ENCODE peak calls at places on chromosome 19, in eight cellular contexts. One of them, this sample, is unnamed.

GRCh38 chr19:18470153-18470552 is 32.2 kb upstream of the ISYNA1 start:
- DNase-seq in stomach: no peak
- DNase-seq in neural progenitor cell: peak; percentile 86
- DNase-seq in NB4: peak; percentile 59
- DNase-seq in skeletal muscle cell: no peak
- DNase-seq in lower leg skin: no peak
- DNase-seq in transverse colon: no peak
- DNase-seq in tibial nerve: no peak
- DNase-seq in this sample: no peak

GRCh38 chr19:6773323-6773931 is 919 bp downstream of the VAV1 start:
- DNase-seq in skeletal muscle cell: no peak
- DNase-seq in neural progenitor cell: no peak
- DNase-seq in transverse colon: peak; percentile 61
- DNase-seq in NB4: peak; percentile 79
- DNase-seq in lower leg skin: no peak
- DNase-seq in tibial nerve: no peak
- DNase-seq in stomach: peak; percentile 40
- DNase-seq in this sample: no peak

GRCh38 chr19:6710273-6711077 is 10.0 kb downstream of the C3 start:
- DNase-seq in transverse colon: no peak
- DNase-seq in tibial nerve: no peak
- DNase-seq in NB4: no peak
- DNase-seq in neural progenitor cell: peak; percentile 60
- DNase-seq in lower leg skin: no peak
- DNase-seq in stomach: no peak
- DNase-seq in skeletal muscle cell: no peak
- DNase-seq in this sample: no peak

GRCh38 chr19:14954071-14954655 is 12.9 kb downstream of the OR7C2 start:
- DNase-seq in transverse colon: no peak
- DNase-seq in stomach: no peak
- DNase-seq in skeletal muscle cell: no peak
- DNase-seq in lower leg skin: no peak
- DNase-seq in tibial nerve: no peak
- DNase-seq in NB4: peak; percentile 40
- DNase-seq in neural progenitor cell: no peak
- DNase-seq in this sample: no peak

GRCh38 chr19:27889156-27889555 is 1323.8 kb downstream of the UQCRFS1 start:
- DNase-seq in tibial nerve: no peak
- DNase-seq in neural progenitor cell: no peak
- DNase-seq in transverse colon: no peak
- DNase-seq in NB4: no peak
- DNase-seq in lower leg skin: peak; percentile 80
- DNase-seq in stomach: no peak
- DNase-seq in skeletal muscle cell: no peak
- DNase-seq in this sample: no peak

GRCh38 chr19:13238891-13239534 is 88.8 kb downstream of the IER2 start:
- DNase-seq in skeletal muscle cell: no peak
- DNase-seq in transverse colon: no peak
- DNase-seq in tibial nerve: no peak
- DNase-seq in NB4: no peak
- DNase-seq in neural progenitor cell: no peak
- DNase-seq in stomach: no peak
- DNase-seq in lower leg skin: no peak
- DNase-seq in this sample: no peak

GRCh38 chr19:920051-920857 is 3.1 kb downstream of the KISS1R start:
- DNase-seq in tibial nerve: no peak
- DNase-seq in skeletal muscle cell: no peak
- DNase-seq in neural progenitor cell: peak; percentile 46
- DNase-seq in NB4: peak; percentile 68
- DNase-seq in lower leg skin: no peak
- DNase-seq in stomach: no peak
- DNase-seq in transverse colon: no peak
- DNase-seq in this sample: no peak

GRCh38 chr19:38665219-38665931 is 17.9 kb downstream of the ACTN4 start:
- DNase-seq in stomach: no peak
- DNase-seq in transverse colon: no peak
- DNase-seq in skeletal muscle cell: no peak
- DNase-seq in lower leg skin: no peak
- DNase-seq in neural progenitor cell: no peak
- DNase-seq in tibial nerve: no peak
- DNase-seq in NB4: no peak
- DNase-seq in this sample: no peak

GRCh38 chr19:48368942-48369341 is 4.8 kb downstream of the SYNGR4 start:
- DNase-seq in stomach: no peak
- DNase-seq in neural progenitor cell: no peak
- DNase-seq in tibial nerve: no peak
- DNase-seq in lower leg skin: no peak
- DNase-seq in skeletal muscle cell: no peak
- DNase-seq in transverse colon: peak; percentile 80
- DNase-seq in NB4: no peak
- DNase-seq in this sample: no peak

GRCh38 chr19:6034512-6034911 is 56.6 kb upstream of the RANBP3 start:
- DNase-seq in transverse colon: no peak
- DNase-seq in stomach: no peak
- DNase-seq in tibial nerve: no peak
- DNase-seq in neural progenitor cell: no peak
- DNase-seq in lower leg skin: peak; percentile 39
- DNase-seq in skeletal muscle cell: no peak
- DNase-seq in NB4: no peak
- DNase-seq in this sample: no peak

GRCh38 chr19:14091885-14092462 is 1.4 kb upstream of the SAMD1 start:
- DNase-seq in stomach: no peak
- DNase-seq in transverse colon: no peak
- DNase-seq in skeletal muscle cell: no peak
- DNase-seq in tibial nerve: no peak
- DNase-seq in NB4: peak; percentile 77
- DNase-seq in lower leg skin: no peak
- DNase-seq in neural progenitor cell: peak; percentile 47
- DNase-seq in this sample: no peak

GRCh38 chr19:10544242-10544752 is 593 bp downstream of the ATG4D start:
- DNase-seq in stomach: peak; percentile 66
- DNase-seq in tibial nerve: no peak
- DNase-seq in neural progenitor cell: peak; percentile 35
- DNase-seq in transverse colon: peak; percentile 81
- DNase-seq in NB4: peak; percentile 65
- DNase-seq in skeletal muscle cell: no peak
- DNase-seq in lower leg skin: no peak
- DNase-seq in this sample: peak; percentile 69

GRCh38 chr19:18281082-18282020 is at the start of gene JUND:
- DNase-seq in lower leg skin: peak; percentile 99
- DNase-seq in neural progenitor cell: peak; percentile 99
- DNase-seq in skeletal muscle cell: peak; percentile 95
- DNase-seq in NB4: peak; percentile 97
- DNase-seq in transverse colon: peak; percentile 98
- DNase-seq in tibial nerve: peak; percentile 98
- DNase-seq in stomach: peak; percentile 99
- DNase-seq in this sample: peak; percentile 95

GRCh38 chr19:1019980-1020867 is 699 bp downstream of the TMEM259 start:
- DNase-seq in neural progenitor cell: peak; percentile 43
- DNase-seq in transverse colon: no peak
- DNase-seq in tibial nerve: no peak
- DNase-seq in lower leg skin: no peak
- DNase-seq in stomach: no peak
- DNase-seq in NB4: peak; percentile 52
- DNase-seq in skeletal muscle cell: no peak
- DNase-seq in this sample: peak; percentile 48

GRCh38 chr19:979318-979741 is 4.8 kb upstream of the WDR18 start:
- DNase-seq in tibial nerve: no peak
- DNase-seq in neural progenitor cell: no peak
- DNase-seq in skeletal muscle cell: no peak
- DNase-seq in NB4: no peak
- DNase-seq in lower leg skin: no peak
- DNase-seq in transverse colon: no peak
- DNase-seq in stomach: no peak
- DNase-seq in this sample: no peak

GRCh38 chr19:28610731-28611130 is 602.2 kb downstream of the UQCRFS1 start:
- DNase-seq in lower leg skin: no peak
- DNase-seq in neural progenitor cell: no peak
- DNase-seq in skeletal muscle cell: no peak
- DNase-seq in transverse colon: no peak
- DNase-seq in NB4: no peak
- DNase-seq in tibial nerve: no peak
- DNase-seq in stomach: no peak
- DNase-seq in this sample: no peak

GRCh38 chr19:39078436-39079200 is 5.5 kb upstream of the ACP7 start:
- DNase-seq in transverse colon: no peak
- DNase-seq in neural progenitor cell: no peak
- DNase-seq in tibial nerve: no peak
- DNase-seq in stomach: no peak
- DNase-seq in lower leg skin: no peak
- DNase-seq in NB4: no peak
- DNase-seq in skeletal muscle cell: peak; percentile 82
- DNase-seq in this sample: no peak

GRCh38 chr19:12794936-12795335 is 3.6 kb downstream of the JUNB start:
- DNase-seq in skeletal muscle cell: no peak
- DNase-seq in transverse colon: no peak
- DNase-seq in tibial nerve: no peak
- DNase-seq in lower leg skin: no peak
- DNase-seq in stomach: no peak
- DNase-seq in neural progenitor cell: no peak
- DNase-seq in NB4: no peak
- DNase-seq in this sample: no peak

DNA sequence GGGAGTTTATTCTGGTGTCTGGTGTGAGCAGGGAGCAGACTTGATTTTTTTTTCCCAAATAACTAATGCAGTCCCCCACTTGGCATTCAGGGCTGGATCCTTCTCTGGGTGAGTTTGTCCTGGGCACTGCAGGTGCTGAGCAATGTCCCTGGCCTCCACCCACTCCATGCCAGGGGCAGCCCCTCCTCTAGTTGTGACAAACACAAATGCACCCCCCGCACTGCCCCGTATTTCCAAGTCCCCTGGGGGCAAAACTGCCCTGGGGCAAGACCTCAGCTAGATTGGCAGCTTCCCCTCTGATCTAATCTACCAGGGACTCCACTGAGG is 6.4 kb downstream of the MOB3A start:
- DNase-seq in NB4: no peak
- DNase-seq in skeletal muscle cell: no peak
- DNase-seq in tibial nerve: no peak
- DNase-seq in neural progenitor cell: no peak
- DNase-seq in transverse colon: no peak
- DNase-seq in lower leg skin: no peak
- DNase-seq in stomach: no peak
- DNase-seq in this sample: no peak
- H3K4me3 ChIP-seq in NB4: peak overlapping the region; percentile 32
- H3K4me3 ChIP-seq in skeletal muscle cell: no peak overlapping the region
- H3K4me3 ChIP-seq in tibial nerve: no peak overlapping the region
- H3K4me3 ChIP-seq in neural progenitor cell: no peak overlapping the region
- H3K4me3 ChIP-seq in transverse colon: no peak overlapping the region
- H3K4me3 ChIP-seq in lower leg skin: no peak overlapping the region
- H3K4me3 ChIP-seq in stomach: peak overlapping the region; percentile 4
- H3K4me3 ChIP-seq in this sample: no peak overlapping the region

GRCh38 chr19:58351558-58351878 is 1.8 kb downstream of the A1BG start:
- DNase-seq in lower leg skin: no peak
- DNase-seq in transverse colon: no peak
- DNase-seq in skeletal muscle cell: no peak
- DNase-seq in NB4: no peak
- DNase-seq in neural progenitor cell: no peak
- DNase-seq in tibial nerve: no peak
- DNase-seq in stomach: no peak
- DNase-seq in this sample: no peak

GRCh38 chr19:58351996-58352755 is 1.1 kb downstream of the A1BG start:
- DNase-seq in stomach: no peak
- DNase-seq in skeletal muscle cell: no peak
- DNase-seq in tibial nerve: no peak
- DNase-seq in transverse colon: no peak
- DNase-seq in lower leg skin: no peak
- DNase-seq in neural progenitor cell: no peak
- DNase-seq in NB4: no peak
- DNase-seq in this sample: no peak

GRCh38 chr19:58350871-58351557 is 2.3 kb downstream of the A1BG start:
- DNase-seq in transverse colon: no peak
- DNase-seq in stomach: no peak
- DNase-seq in NB4: no peak
- DNase-seq in lower leg skin: no peak
- DNase-seq in tibial nerve: no peak
- DNase-seq in skeletal muscle cell: no peak
- DNase-seq in neural progenitor cell: no peak
- DNase-seq in this sample: no peak

GRCh38 chr19:58349590-58349989 is 3.7 kb downstream of the A1BG start:
- DNase-seq in tibial nerve: no peak
- DNase-seq in skeletal muscle cell: no peak
- DNase-seq in neural progenitor cell: no peak
- DNase-seq in lower leg skin: no peak
- DNase-seq in NB4: no peak
- DNase-seq in transverse colon: no peak
- DNase-seq in stomach: no peak
- DNase-seq in this sample: no peak

DNA sequence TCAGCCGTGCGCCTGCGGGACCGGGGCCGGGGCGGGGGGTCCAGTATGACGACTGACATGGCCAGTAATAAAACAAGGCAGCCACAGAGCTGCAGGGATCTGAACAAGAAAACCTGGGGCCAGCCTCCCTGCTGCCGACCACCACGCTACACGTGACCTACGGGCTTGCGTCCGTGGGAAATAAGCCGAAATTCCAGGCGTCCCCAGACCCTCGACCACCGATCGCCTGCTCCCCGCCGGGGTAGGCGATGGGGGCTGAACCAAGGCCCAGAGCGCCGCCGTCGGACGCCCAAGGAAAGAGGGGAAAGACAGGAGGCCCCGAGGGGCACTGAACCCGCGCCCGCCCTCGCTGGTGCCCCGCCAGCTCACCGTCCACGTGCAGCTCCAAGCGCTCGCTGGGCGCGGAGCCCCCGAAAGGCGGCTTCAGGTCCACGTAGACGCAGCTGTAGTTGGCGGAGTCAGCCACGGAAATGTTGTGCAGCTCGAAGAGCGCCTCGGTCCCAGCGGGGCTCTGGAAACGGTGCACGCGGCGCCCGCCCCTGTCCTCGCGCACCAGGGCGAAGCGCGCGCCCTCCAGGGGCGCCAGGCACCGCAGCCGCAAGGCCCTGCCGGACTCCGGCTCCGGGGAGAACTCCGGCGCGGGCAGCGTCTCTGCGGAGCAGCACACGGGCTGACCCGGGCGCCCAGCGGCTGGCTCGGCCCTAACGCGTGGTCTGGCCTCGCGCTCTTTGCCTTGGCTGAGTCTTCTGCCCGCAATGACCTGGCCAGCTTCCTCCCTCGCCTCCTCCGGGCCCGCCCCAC is 3.1 kb downstream of the A1BG start:
- DNase-seq in lower leg skin: no peak
- DNase-seq in neural progenitor cell: no peak
- DNase-seq in tibial nerve: no peak
- DNase-seq in NB4: no peak
- DNase-seq in transverse colon: no peak
- DNase-seq in skeletal muscle cell: no peak
- DNase-seq in stomach: no peak
- DNase-seq in this sample: no peak
- H3K4me3 ChIP-seq in lower leg skin: no peak overlapping the region
- H3K4me3 ChIP-seq in neural progenitor cell: no peak overlapping the region
- H3K4me3 ChIP-seq in tibial nerve: no peak overlapping the region
- H3K4me3 ChIP-seq in NB4: no peak overlapping the region
- H3K4me3 ChIP-seq in transverse colon: no peak overlapping the region
- H3K4me3 ChIP-seq in skeletal muscle cell: no peak overlapping the region
- H3K4me3 ChIP-seq in stomach: peak overlapping the region; percentile 24
- H3K4me3 ChIP-seq in this sample: no peak overlapping the region

GRCh38 chr19:35136231-35136630 is 1.4 kb upstream of the LGI4 start:
- DNase-seq in tibial nerve: no peak
- DNase-seq in neural progenitor cell: no peak
- DNase-seq in lower leg skin: no peak
- DNase-seq in skeletal muscle cell: no peak
- DNase-seq in stomach: no peak
- DNase-seq in NB4: no peak
- DNase-seq in transverse colon: no peak
- DNase-seq in this sample: no peak
- H3K4me3 ChIP-seq in tibial nerve: no peak overlapping the region
- H3K4me3 ChIP-seq in neural progenitor cell: no peak overlapping the region
- H3K4me3 ChIP-seq in lower leg skin: no peak overlapping the region
- H3K4me3 ChIP-seq in skeletal muscle cell: no peak overlapping the region
- H3K4me3 ChIP-seq in stomach: no peak overlapping the region
- H3K4me3 ChIP-seq in NB4: no peak overlapping the region
- H3K4me3 ChIP-seq in transverse colon: no peak overlapping the region
- H3K4me3 ChIP-seq in this sample: no peak overlapping the region

GRCh38 chr19:54905411-54905810 is 537 bp upstream of the NCR1 start:
- DNase-seq in transverse colon: no peak
- DNase-seq in stomach: no peak
- DNase-seq in NB4: no peak
- DNase-seq in neural progenitor cell: no peak
- DNase-seq in skeletal muscle cell: no peak
- DNase-seq in tibial nerve: no peak
- DNase-seq in lower leg skin: no peak
- DNase-seq in this sample: no peak
- H3K4me3 ChIP-seq in transverse colon: no peak overlapping the region
- H3K4me3 ChIP-seq in stomach: no peak overlapping the region
- H3K4me3 ChIP-seq in NB4: no peak overlapping the region
- H3K4me3 ChIP-seq in neural progenitor cell: no peak overlapping the region
- H3K4me3 ChIP-seq in skeletal muscle cell: no peak overlapping the region
- H3K4me3 ChIP-seq in tibial nerve: no peak overlapping the region
- H3K4me3 ChIP-seq in lower leg skin: no peak overlapping the region
- H3K4me3 ChIP-seq in this sample: no peak overlapping the region